ENCODE peak calls at places on chromosomes 13 and 19, in eight cellular contexts. X is HFF-Myc, L is kidney epithelial cell, A is Peyer's patch, J is colonic mucosa, M is endodermal cell, H is heart right ventricle, B is WTC11. C is an unnamed sample.

GRCh38 chr13:41603917-41604316 is 146.6 kb downstream of the RGCC start:
- DNase-seq in X (peak; percentile 52), H (no peak), M (no peak), A (no peak), J (no peak), L (peak; percentile 78), B (no peak), C (no peak)

GRCh38 chr19:34461375-34462100 is 20.0 kb upstream of the WTIP start:
- DNase-seq in J (no peak), X (no peak), L (no peak), M (no peak), H (no peak), B (no peak), A (no peak), C (no peak)

GRCh38 chr13:110685305-110685704 is 20.6 kb downstream of the CARS2 start:
- DNase-seq in L (no peak), J (no peak), X (no peak), B (no peak), A (no peak), H (no peak), M (no peak), C (no peak)

GRCh38 chr13:26996965-26997752 is 174.5 kb downstream of the USP12 start:
- DNase-seq in L (no peak), B (no peak), X (no peak), H (no peak), A (no peak), M (no peak), J (no peak), C (no peak)

GRCh38 chr19:57512845-57513244 is 13.1 kb downstream of the ZNF773 start:
- DNase-seq in X (no peak), L (no peak), J (no peak), H (no peak), M (no peak), B (no peak), A (no peak), C (peak; percentile 67)

GRCh38 chr13:112252744-112253590 is 123.2 kb upstream of the SPACA7 start:
- DNase-seq in L (no peak), M (no peak), A (no peak), X (no peak), B (no peak), J (peak; percentile 9), H (no peak), C (peak; percentile 80)

GRCh38 chr13:97538193-97538592 is 104.2 kb downstream of the RAP2A start:
- DNase-seq in X (no peak), L (no peak), M (no peak), H (no peak), B (no peak), J (no peak), A (no peak), C (no peak)

GRCh38 chr19:45404557-45405434 is at the start of gene PPP1R13L:
- DNase-seq in J (peak; percentile 92), H (peak; percentile 87), A (peak; percentile 93), X (no peak), M (peak; percentile 97), L (peak; percentile 70), B (peak; percentile 97), C (peak; percentile 90)

GRCh38 chr13:28423010-28423409 is 71.9 kb downstream of the FLT1 start:
- DNase-seq in M (no peak), J (peak; percentile 31), B (no peak), A (no peak), L (no peak), X (no peak), H (peak; percentile 30), C (no peak)

GRCh38 chr13:75135325-75135825 is 346.6 kb downstream of the TBC1D4 start:
- DNase-seq in M (no peak), L (peak; percentile 74), J (no peak), A (no peak), X (peak; percentile 69), B (no peak), H (no peak), C (no peak)

GRCh38 chr19:42397315-42398166 is 7.4 kb upstream of the CNFN start:
- DNase-seq in H (no peak), J (peak; percentile 26), L (no peak), B (no peak), A (no peak), M (no peak), X (no peak), C (no peak)

GRCh38 chr19:56109216-56109615 is 11.9 kb downstream of the ZNF787 start:
- DNase-seq in J (no peak), B (no peak), M (no peak), A (no peak), X (no peak), H (no peak), L (no peak), C (no peak)
- TF ChIP-seq CTCF in J (no peak), B (no peak), M (no peak), A (no peak), X (no peak), H (no peak), L (no peak), C (no peak)

GRCh38 chr13:79637086-79637763 is 156.3 kb downstream of the NDFIP2 start:
- DNase-seq in M (no peak), B (no peak), A (no peak), J (no peak), X (no peak), L (no peak), H (peak; percentile 74), C (no peak)

GRCh38 chr13:79647518-79647917 is 166.6 kb downstream of the NDFIP2 start:
- DNase-seq in L (peak; percentile 53), J (no peak), X (no peak), A (no peak), B (no peak), H (no peak), M (no peak), C (no peak)

GRCh38 chr13:79646880-79647279 is 165.9 kb downstream of the NDFIP2 start:
- DNase-seq in L (no peak), J (no peak), H (no peak), M (no peak), X (no peak), A (no peak), B (no peak), C (no peak)

GRCh38 chr13:79645569-79645968 is 164.6 kb downstream of the NDFIP2 start:
- DNase-seq in X (no peak), L (no peak), A (no peak), J (no peak), B (no peak), H (no peak), M (no peak), C (no peak)

GRCh38 chr13:79642596-79642995 is 161.6 kb downstream of the NDFIP2 start:
- DNase-seq in A (no peak), J (no peak), M (no peak), L (no peak), H (no peak), X (no peak), B (no peak), C (no peak)
- TF ChIP-seq CTCF in A (no peak), J (no peak), M (peak; percentile 33), L (no peak), H (no peak), X (no peak), B (no peak), C (peak; percentile 33)

GRCh38 chr13:60329221-60329983 is 67.6 kb upstream of the TDRD3 start:
- DNase-seq in B (peak; percentile 71), H (no peak), A (no peak), M (peak; percentile 90), X (no peak), L (no peak), J (peak; percentile 42), C (no peak)
- TF ChIP-seq CTCF in B (peak; percentile 46), H (no peak), A (no peak), M (peak; percentile 85), X (peak; percentile 41), L (peak; percentile 71), J (no peak), C (peak; percentile 70)

DNA sequence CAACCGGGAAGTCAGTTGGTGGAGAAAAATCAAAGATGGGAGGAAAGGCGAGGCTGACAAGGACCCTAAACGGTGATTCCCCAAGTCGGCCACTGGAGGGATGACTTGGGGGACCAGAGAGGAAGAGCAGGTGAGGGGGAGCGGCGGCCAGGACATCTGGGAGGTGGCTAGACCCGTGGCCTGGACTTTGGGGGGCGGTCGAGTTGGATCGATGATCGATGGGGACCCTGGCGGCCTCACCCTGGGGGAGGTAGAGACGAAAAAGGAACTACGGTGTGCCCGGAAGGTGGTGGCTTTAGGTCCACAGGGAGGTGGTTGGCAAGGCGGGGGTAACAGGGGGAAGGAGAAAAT is 7.6 kb upstream of the CIRBP start:
- DNase-seq in L (no peak), A (no peak), B (peak; percentile 45), J (no peak), X (no peak), M (peak; percentile 82), H (no peak), C (no peak)
- TF ChIP-seq CTCF in L (peak; percentile 19), A (no peak), B (no peak), J (no peak), X (no peak), M (peak; percentile 57), H (no peak), C (peak; percentile 26)

DNA sequence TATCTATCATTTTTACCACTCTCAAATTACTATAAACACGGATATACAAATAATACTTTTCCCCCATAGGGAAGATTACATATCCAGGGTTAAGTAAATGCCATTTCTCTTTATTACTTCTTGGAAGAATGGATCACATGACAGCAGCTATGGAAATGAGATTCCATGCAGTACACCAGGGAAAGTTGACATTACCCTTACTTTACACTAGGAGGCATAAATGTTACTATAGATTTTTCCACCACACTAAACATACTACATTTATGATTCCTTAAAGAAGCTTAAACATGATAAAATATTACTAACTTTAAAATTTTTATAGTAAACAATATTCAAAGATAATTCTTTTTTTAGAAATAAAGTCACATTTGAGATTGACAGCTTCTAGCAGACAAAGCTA is 611.4 kb downstream of the PCDH9 start:
- DNase-seq in H (no peak), J (no peak), M (no peak), B (no peak), X (peak; percentile 12), L (no peak), A (no peak), C (no peak)
- TF ChIP-seq CTCF in H (no peak), J (peak; percentile 20), M (peak; percentile 77), B (peak; percentile 28), X (peak; percentile 24), L (peak; percentile 49), A (no peak), C (peak; percentile 64)

DNA sequence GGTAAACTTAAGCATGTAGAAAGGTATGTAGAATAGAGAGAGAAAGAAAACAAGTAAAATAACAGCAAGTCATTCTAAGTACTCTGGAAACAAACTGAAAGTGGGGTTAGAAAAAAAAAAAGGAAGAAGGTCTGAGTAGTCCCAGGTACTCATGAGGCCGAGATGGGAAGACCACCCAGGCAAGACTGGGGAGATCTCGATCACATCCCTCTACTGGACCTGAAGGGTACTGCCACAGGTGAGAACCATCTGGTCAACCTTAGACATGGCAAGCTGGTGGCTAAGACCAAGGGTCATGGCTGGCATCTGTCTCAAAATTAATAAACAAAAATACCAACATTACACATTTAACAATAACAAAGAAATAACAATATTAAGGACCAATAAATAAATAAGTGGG is 36.3 kb upstream of the ZNF724 start:
- DNase-seq in H (no peak), J (no peak), A (no peak), X (no peak), L (no peak), B (peak; percentile 50), M (peak; percentile 74), C (no peak)
- TF ChIP-seq CTCF in H (no peak), J (no peak), A (no peak), X (peak; percentile 32), L (peak; percentile 17), B (no peak), M (peak; percentile 66), C (no peak)

C was measured in osteocyte.